ENCODE peak calls at places on chromosomes 6 and 20, in seven cellular contexts. G is H1, S is SK-N-SH, N is HepG2, K is HCT116, W is GM12878, A is K562. I is an unnamed sample.

GRCh38 chr6:13248053-13248452 is 80.3 kb downstream of the TBC1D7 start:
- DNase-seq in G (no peak), S (no peak), N (peak; percentile 49), K (no peak), W (no peak), A (no peak), I (no peak)

GRCh38 chr6:79750806-79751205 is 119.7 kb downstream of the SH3BGRL2 start:
- DNase-seq in G (no peak), S (no peak), N (no peak), K (no peak), W (no peak), A (no peak), I (no peak)

GRCh38 chr6:89888138-89888514 is 6.1 kb upstream of the GJA10 start:
- DNase-seq in G (no peak), S (no peak), N (no peak), K (no peak), W (no peak), A (no peak), I (no peak)

GRCh38 chr6:14530385-14530784 is 412.8 kb downstream of the CD83 start:
- DNase-seq in G (no peak), S (no peak), N (no peak), K (no peak), W (no peak), A (no peak), I (no peak)

GRCh38 chr6:116876635-116877611 is at the start of gene RFX6:
- DNase-seq in G (no peak), S (peak; percentile 38), N (no peak), K (no peak), W (no peak), A (peak; percentile 15), I (no peak)

GRCh38 chr6:137729866-137730629 is 137.0 kb upstream of the TNFAIP3 start:
- DNase-seq in G (no peak), S (no peak), N (peak; percentile 85), K (no peak), W (no peak), A (no peak), I (no peak)

GRCh38 chr6:628772-629171 is 28.1 kb downstream of the HUS1B start:
- DNase-seq in G (no peak), S (no peak), N (no peak), K (no peak), W (peak; percentile 5), A (no peak), I (no peak)

GRCh38 chr6:127177929-127178231 is 59.4 kb downstream of the RSPO3 start:
- DNase-seq in G (no peak), S (no peak), N (no peak), K (no peak), W (no peak), A (no peak), I (no peak)

GRCh38 chr6:160202411-160202810 is 56.2 kb downstream of the SLC22A2 start:
- DNase-seq in G (no peak), S (no peak), N (no peak), K (no peak), W (no peak), A (no peak), I (no peak)

GRCh38 chr6:95815389-95816056 is 200.3 kb upstream of the FUT9 start:
- DNase-seq in G (no peak), S (no peak), N (peak; percentile 99), K (no peak), W (no peak), A (no peak), I (no peak)

GRCh38 chr6:12570461-12571030 is 146.0 kb upstream of the PHACTR1 start:
- DNase-seq in G (no peak), S (no peak), N (no peak), K (no peak), W (no peak), A (no peak), I (no peak)

GRCh38 chr6:150830409-150831165 is 34.9 kb upstream of the MTHFD1L start:
- DNase-seq in G (no peak), S (no peak), N (no peak), K (no peak), W (no peak), A (no peak), I (no peak)

GRCh38 chr20:25453035-25453810 is 45.8 kb downstream of the GINS1 start:
- DNase-seq in G (no peak), S (peak; percentile 77), N (no peak), K (no peak), W (no peak), A (no peak), I (no peak)

GRCh38 chr6:54784021-54784420 is 62.5 kb upstream of the FAM83B start:
- DNase-seq in G (no peak), S (no peak), N (no peak), K (no peak), W (no peak), A (no peak), I (no peak)

GRCh38 chr6:149961728-149962425 is 1.9 kb upstream of the ULBP1 start:
- DNase-seq in G (no peak), S (peak; percentile 50), N (no peak), K (peak; percentile 36), W (no peak), A (no peak), I (no peak)

GRCh38 chr20:57397693-57398108 is 6.5 kb downstream of the RBM38 start:
- DNase-seq in G (no peak), S (no peak), N (no peak), K (no peak), W (no peak), A (no peak), I (no peak)

GRCh38 chr6:161417712-161418457 is 144.0 kb upstream of the AGPAT4 start:
- DNase-seq in G (no peak), S (peak; percentile 49), N (no peak), K (no peak), W (no peak), A (no peak), I (no peak)

GRCh38 chr6:25878721-25879322 is 4.8 kb upstream of the SLC17A3 start:
- DNase-seq in G (no peak), S (no peak), N (no peak), K (no peak), W (no peak), A (no peak), I (no peak)

GRCh38 chr6:163926642-163927041 is 512.1 kb downstream of the QKI start:
- DNase-seq in G (no peak), S (no peak), N (no peak), K (no peak), W (no peak), A (no peak), I (no peak)

GRCh38 chr20:55160022-55160421 is 684.6 kb downstream of the DOK5 start:
- DNase-seq in G (no peak), S (no peak), N (no peak), K (no peak), W (no peak), A (no peak), I (no peak)

GRCh38 chr20:62878244-62879030 is 16.8 kb upstream of the TCFL5 start:
- DNase-seq in G (no peak), S (no peak), N (no peak), K (no peak), W (no peak), A (peak; percentile 66), I (no peak)

GRCh38 chr20:62874745-62875344 is 13.2 kb upstream of the TCFL5 start:
- DNase-seq in G (no peak), S (peak; percentile 56), N (peak; percentile 50), K (no peak), W (no peak), A (no peak), I (no peak)

GRCh38 chr20:62875419-62876355 is 14.1 kb upstream of the TCFL5 start:
- DNase-seq in G (no peak), S (peak; percentile 93), N (peak; percentile 92), K (peak; percentile 71), W (no peak), A (peak; percentile 75), I (no peak)

GRCh38 chr20:62876441-62876825 is 14.8 kb upstream of the TCFL5 start:
- DNase-seq in G (no peak), S (peak; percentile 31), N (no peak), K (no peak), W (no peak), A (no peak), I (no peak)

DNA sequence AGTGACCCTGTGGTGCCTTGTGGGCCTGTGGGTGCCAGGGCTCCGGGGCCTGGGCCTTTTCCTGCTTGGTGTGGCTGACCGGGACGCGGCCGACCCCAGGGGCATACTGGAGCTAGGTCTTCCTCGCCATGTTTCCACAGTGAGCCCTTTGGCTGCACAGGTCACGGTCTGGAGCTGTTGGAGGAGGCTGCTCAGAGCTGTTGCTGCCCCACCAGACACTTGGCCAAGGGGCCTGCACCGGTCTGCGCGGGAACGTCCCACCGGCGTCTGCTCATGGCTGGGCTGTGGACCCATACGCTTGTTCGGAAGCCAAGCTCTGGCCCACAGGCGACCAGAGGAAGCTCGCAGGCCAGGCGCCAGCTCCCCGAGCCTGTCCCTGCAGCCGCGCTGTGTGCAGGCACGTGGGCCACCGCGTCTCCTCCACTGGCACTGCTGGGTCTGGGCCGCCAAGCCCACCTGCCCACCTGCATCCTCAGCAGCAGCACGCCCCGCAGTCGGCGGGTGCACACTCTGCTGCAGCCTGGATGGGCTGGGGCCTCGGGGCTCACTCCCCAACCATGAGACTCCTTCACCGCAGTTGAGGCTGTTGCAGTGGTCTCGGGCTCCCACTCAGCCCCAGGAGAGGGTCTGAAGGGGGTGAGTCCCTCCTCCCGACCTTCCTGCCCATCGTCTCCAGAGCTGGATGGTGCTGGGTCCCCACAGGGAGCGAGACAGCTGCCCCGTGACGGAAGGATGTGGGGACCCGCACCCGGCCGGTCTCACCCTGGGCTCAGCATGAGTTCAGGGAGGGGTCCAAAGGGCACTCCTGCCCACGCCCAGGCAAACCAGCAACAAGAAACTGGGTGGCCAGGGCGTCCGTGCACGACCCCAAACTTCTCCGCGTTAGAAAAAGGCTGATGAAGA is 15.5 kb upstream of the TCFL5 start:
- DNase-seq in G (no peak), S (peak; percentile 32), N (no peak), K (no peak), W (no peak), A (no peak), I (no peak)
- TF ChIP-seq YY1 in G (no peak), S (no peak), N (peak; percentile 10), K (no peak), W (no peak), A (no peak), I (no peak)

GRCh38 chr20:7094438-7094997 is 327.0 kb downstream of the BMP2 start:
- DNase-seq in G (no peak), S (peak; percentile 22), N (peak; percentile 43), K (peak; percentile 4), W (no peak), A (peak; percentile 29), I (peak; percentile 48)
- TF ChIP-seq YY1 in G (no peak), S (no peak), N (no peak), K (no peak), W (no peak), A (no peak), I (no peak)

GRCh38 chr6:45472383-45472782 is 94.6 kb upstream of the SUPT3H start:
- DNase-seq in G (no peak), S (no peak), N (no peak), K (no peak), W (no peak), A (no peak), I (no peak)
- TF ChIP-seq YY1 in G (no peak), S (no peak), N (no peak), K (no peak), W (no peak), A (no peak), I (no peak)

DNA sequence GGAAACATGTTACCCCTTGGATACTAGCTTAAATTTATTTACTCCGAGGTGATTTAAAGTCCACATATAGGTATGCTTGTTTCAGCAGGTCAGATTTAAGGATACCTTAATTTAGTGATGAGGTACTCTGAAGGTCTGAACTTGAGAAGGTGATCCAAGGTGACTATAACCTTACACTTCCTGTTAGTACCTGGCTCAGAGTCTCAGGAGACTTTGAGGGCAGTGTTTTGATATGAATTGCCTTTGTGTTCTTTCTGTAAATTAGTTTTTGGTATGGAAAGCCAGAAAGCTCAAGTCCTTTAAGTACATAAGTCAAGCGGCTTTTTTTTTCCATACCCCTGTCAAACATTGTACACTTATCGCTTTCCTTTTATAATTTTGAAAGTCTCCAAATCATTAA is 489.0 kb downstream of the CDKAL1 start:
- DNase-seq in G (no peak), S (no peak), N (no peak), K (no peak), W (no peak), A (no peak), I (no peak)
- TF ChIP-seq YY1 in G (no peak), S (no peak), N (no peak), K (no peak), W (no peak), A (no peak), I (no peak)

I was measured in NT2/D1.